ENCODE peak calls at places on chromosomes 3 and 15, in five cellular contexts. B is fibroblast of pulmonary artery, T is RWPE2, K is AG04449, M is DND-41. R is an unnamed sample.
A peak's percentile ranks its signal among the peaks of the same experiment; 100 is the strongest.

GRCh38 chr15:48176097-48176496 is 2.0 kb downstream of the MYEF2 start:
- DNase-seq in B (no peak), T (no peak), K (no peak), M (no peak), R (no peak)

GRCh38 chr3:32310918-32311839 is 72.7 kb downstream of the CMTM8 start:
- DNase-seq in B (no peak), T (no peak), K (no peak), M (no peak), R (no peak)

GRCh38 chr15:101308604-101309435 is 13.8 kb upstream of the SNRPA1 start:
- DNase-seq in B (no peak), T (peak; percentile 67), K (no peak), M (no peak), R (no peak)

GRCh38 chr15:25762015-25762662 is 101.0 kb downstream of the ATP10A start:
- DNase-seq in B (no peak), T (no peak), K (no peak), M (no peak), R (no peak)

GRCh38 chr3:13536832-13537231 is 12.1 kb upstream of the FBLN2 start:
- DNase-seq in B (peak; percentile 29), T (no peak), K (no peak), M (peak; percentile 71), R (no peak)

GRCh38 chr3:30934208-30934550 is 39.7 kb upstream of the GADL1 start:
- DNase-seq in B (peak; percentile 81), T (no peak), K (no peak), M (peak; percentile 45), R (peak; percentile 48)

GRCh38 chr3:64147211-64147610 is 78.1 kb downstream of the PRICKLE2 start:
- DNase-seq in B (no peak), T (no peak), K (no peak), M (no peak), R (no peak)

GRCh38 chr3:56693750-56694149 is 10.7 kb upstream of the TASOR start:
- DNase-seq in B (peak; percentile 37), T (no peak), K (no peak), M (no peak), R (no peak)

GRCh38 chr15:51576911-51577500 is 45.6 kb downstream of the DMXL2 start:
- DNase-seq in B (peak; percentile 85), T (no peak), K (peak; percentile 37), M (no peak), R (no peak)

GRCh38 chr3:145219355-145220196 is 941.4 kb downstream of the PLOD2 start:
- DNase-seq in B (peak; percentile 4), T (no peak), K (no peak), M (no peak), R (no peak)

GRCh38 chr15:48794697-48795134 is 16.2 kb downstream of the CEP152 start:
- DNase-seq in B (peak; percentile 40), T (no peak), K (no peak), M (no peak), R (peak; percentile 72)

GRCh38 chr3:49747792-49748480 is 24.2 kb upstream of the GMPPB start:
- DNase-seq in B (peak; percentile 85), T (no peak), K (no peak), M (no peak), R (no peak)

GRCh38 chr15:101615986-101616848 is 36.0 kb downstream of the TM2D3 start:
- DNase-seq in B (peak; percentile 75), T (no peak), K (no peak), M (no peak), R (no peak)

GRCh38 chr15:58410353-58410752 is 21.4 kb upstream of the LIPC start:
- DNase-seq in B (peak; percentile 4), T (no peak), K (no peak), M (peak; percentile 85), R (peak; percentile 19)
- H3K4me3 ChIP-seq in B (no peak overlapping the region), T (no peak overlapping the region), K (peak overlapping the region; percentile 30), M (peak overlapping the region; percentile 41), R (no peak overlapping the region)

DNA sequence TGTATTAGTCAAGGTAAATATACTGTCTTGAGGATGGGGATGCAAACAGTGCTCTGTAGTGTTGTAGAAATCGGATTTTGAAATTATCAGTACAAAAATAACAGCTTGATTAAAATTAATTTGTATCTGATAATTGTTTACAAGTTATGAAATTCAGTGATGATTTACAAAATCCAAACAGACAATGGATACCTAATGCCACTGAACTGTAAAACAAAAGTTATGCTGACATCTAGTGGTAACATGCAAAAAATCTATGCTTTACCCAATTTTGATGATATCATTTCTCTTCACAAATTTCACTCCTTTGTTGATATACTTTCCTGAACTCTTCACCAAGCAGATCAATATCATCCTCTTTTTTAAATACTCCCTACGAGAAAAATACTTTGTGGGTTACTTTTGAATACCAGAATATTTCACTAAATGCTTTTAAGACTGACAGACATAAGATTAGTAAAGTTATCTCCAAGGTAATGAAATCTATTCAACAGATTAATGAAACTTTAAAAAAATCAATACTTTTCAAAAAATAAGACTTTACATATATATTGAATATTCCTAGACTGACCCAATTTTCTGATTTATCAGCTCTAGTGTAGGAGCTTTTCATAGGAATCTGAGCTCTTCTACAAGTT is 36.0 kb downstream of the MNS1 start:
- DNase-seq in B (peak; percentile 67), T (no peak), K (no peak), M (no peak), R (peak; percentile 43)
- TF ChIP-seq CTCF in B (peak; percentile 51), T (peak; percentile 95), K (peak; percentile 42), M (peak; percentile 69), R (peak; percentile 41)

GRCh38 chr15:70061696-70062270 is 35.9 kb downstream of the TLE3 start:
- DNase-seq in B (no peak), T (no peak), K (no peak), M (no peak), R (no peak)
- H3K4me3 ChIP-seq in B (no peak overlapping the region), T (no peak overlapping the region), K (peak overlapping the region; percentile 40), M (no peak overlapping the region), R (no peak overlapping the region)

GRCh38 chr3:135736740-135737139 is 228.8 kb upstream of the PPP2R3A start:
- DNase-seq in B (no peak), T (no peak), K (no peak), M (no peak), R (peak; percentile 56)
- TF ChIP-seq CTCF in B (no peak), T (peak; percentile 7), K (no peak), M (peak; percentile 44), R (peak; percentile 43)

DNA sequence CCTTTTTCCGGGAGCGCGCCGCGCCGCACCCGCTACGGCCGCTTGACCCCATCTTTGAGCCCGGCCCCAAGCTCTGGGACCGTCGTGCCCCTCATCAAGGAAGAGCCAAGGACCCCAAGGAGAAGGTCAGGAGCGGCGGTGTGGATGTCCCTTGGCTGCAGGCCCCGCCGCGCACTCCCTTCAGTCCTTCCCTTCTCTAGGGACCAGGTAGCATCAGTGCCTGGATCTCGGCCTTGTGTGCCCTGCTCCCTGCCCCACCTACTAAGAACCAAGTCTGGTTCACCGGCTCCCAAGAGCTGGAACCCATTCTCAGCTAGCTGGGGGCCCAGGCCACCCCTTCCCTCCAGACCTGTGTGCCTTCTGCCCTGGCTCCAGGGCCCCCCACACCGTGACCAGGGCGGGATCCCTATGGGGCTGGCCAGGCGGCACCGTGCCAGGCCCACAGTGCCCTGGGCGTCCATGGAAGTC is 69.3 kb upstream of the CGNL1 start:
- DNase-seq in B (no peak), T (no peak), K (no peak), M (no peak), R (no peak)
- H3K4me3 ChIP-seq in B (peak overlapping the region; percentile 53), T (peak overlapping the region; percentile 25), K (peak overlapping the region; percentile 58), M (no peak overlapping the region), R (peak overlapping the region; percentile 79)

GRCh38 chr15:88805031-88805780 is 2.0 kb downstream of the ACAN start:
- DNase-seq in B (no peak), T (no peak), K (no peak), M (no peak), R (no peak)
- TF ChIP-seq CTCF in B (no peak), T (peak; percentile 36), K (no peak), M (no peak), R (no peak)

DNA sequence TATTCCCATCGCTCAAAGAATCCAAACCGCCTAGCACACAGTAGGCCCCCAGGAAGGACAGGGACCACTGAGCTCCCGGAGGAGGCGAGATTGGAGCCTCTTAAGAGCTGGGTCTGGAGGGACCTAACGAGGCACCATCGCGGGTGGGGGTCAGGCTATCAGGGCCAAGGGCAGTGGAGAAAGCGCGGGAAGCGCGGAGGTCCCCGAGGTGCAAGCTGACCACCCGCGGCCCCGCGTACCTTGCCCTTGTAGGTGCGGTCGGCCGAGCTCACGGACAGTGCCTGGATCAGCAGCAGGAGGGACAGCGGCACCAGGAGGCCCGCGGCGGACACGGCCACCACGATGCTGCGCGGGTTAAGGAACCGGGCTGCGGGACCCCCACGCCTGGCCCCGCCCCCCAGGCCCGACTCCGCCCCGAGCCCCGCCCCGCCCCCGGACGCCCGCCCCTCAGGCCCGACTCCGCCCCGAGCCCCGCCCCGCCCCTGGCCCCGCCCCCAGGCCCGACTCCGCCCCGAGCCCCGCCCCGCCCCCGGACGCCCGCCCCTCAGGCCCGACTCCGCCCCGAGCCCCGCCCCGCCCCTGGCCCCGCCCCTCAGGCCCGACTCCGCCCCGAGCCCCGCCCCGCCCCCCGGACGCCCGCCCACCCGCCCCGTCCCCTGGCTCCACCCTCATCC is 3.9 kb downstream of the ZDHHC19 start:
- DNase-seq in B (no peak), T (no peak), K (no peak), M (no peak), R (peak; percentile 30)
- H3K4me3 ChIP-seq in B (peak overlapping the region; percentile 54), T (peak overlapping the region; percentile 27), K (peak overlapping the region; percentile 49), M (no peak overlapping the region), R (no peak overlapping the region)

GRCh38 chr15:96894669-96895068 is 564.2 kb downstream of the NR2F2 start:
- DNase-seq in B (no peak), T (no peak), K (no peak), M (no peak), R (no peak)

GRCh38 chr15:96889734-96890480 is 559.4 kb downstream of the NR2F2 start:
- DNase-seq in B (no peak), T (no peak), K (no peak), M (peak; percentile 13), R (no peak)

GRCh38 chr15:96888764-96889163 is 558.3 kb downstream of the NR2F2 start:
- DNase-seq in B (no peak), T (no peak), K (no peak), M (no peak), R (no peak)

GRCh38 chr15:96896766-96897165 is 566.3 kb downstream of the NR2F2 start:
- DNase-seq in B (no peak), T (no peak), K (no peak), M (no peak), R (no peak)

GRCh38 chr15:96893159-96893906 is 562.8 kb downstream of the NR2F2 start:
- DNase-seq in B (peak; percentile 42), T (no peak), K (no peak), M (no peak), R (peak; percentile 6)
- TF ChIP-seq CTCF in B (peak; percentile 47), T (peak; percentile 87), K (no peak), M (peak; percentile 50), R (no peak)

GRCh38 chr3:4981160-4981687 is 2.0 kb downstream of the BHLHE40 start:
- DNase-seq in B (peak; percentile 55), T (no peak), K (no peak), M (no peak), R (no peak)
- H3K4me3 ChIP-seq in B (peak overlapping the region; percentile 100), T (peak overlapping the region; percentile 95), K (peak overlapping the region; percentile 99), M (peak overlapping the region; percentile 45), R (peak overlapping the region; percentile 82)